ENCODE peak calls at places on chromosomes 5 and 9, in ten cellular contexts. C is colonic mucosa, P is neural progenitor cell, K is psoas muscle, J is lower lobe of right lung, Y is uterus, R is endodermal cell, A is IMR-90, B is adrenal gland, L is H1. E is an unnamed sample. For H3K36me3, the result is how much of the 10 kb centered on the place peaks cover.

GRCh38 chr9:90005388-90005787 is 400.6 kb downstream of the GADD45G start:
- DNase-seq in C (no peak), P (no peak), K (no peak), J (no peak), Y (no peak), R (no peak), A (no peak), B (no peak), L (no peak), E (no peak)

GRCh38 chr9:131485728-131486381 is 16.9 kb upstream of the POMT1 start:
- DNase-seq in C (no peak), P (no peak), K (no peak), J (peak), Y (no peak), R (no peak), A (no peak), B (no peak), L (no peak), E (no peak)

GRCh38 chr9:18228101-18228500 is 245.9 kb upstream of the ADAMTSL1 start:
- DNase-seq in C (no peak), P (no peak), K (no peak), J (no peak), Y (no peak), R (no peak), A (no peak), B (no peak), L (no peak), E (no peak)

GRCh38 chr5:93018461-93018860 is 562.6 kb downstream of the NR2F1-AS1 start:
- DNase-seq in C (no peak), P (no peak), K (no peak), J (no peak), Y (no peak), R (no peak), A (peak), B (no peak), L (no peak), E (no peak)

GRCh38 chr9:7186175-7186574 is 428.4 kb downstream of the KDM4C start:
- DNase-seq in C (peak), P (peak), K (no peak), J (no peak), Y (no peak), R (peak), A (peak), B (no peak), L (no peak), E (no peak)

GRCh38 chr5:164360589-164360988 is 855.2 kb downstream of the MAT2B start:
- DNase-seq in C (no peak), P (no peak), K (no peak), J (no peak), Y (no peak), R (no peak), A (peak), B (no peak), L (no peak), E (no peak)

GRCh38 chr9:31030741-31031202 is 1353.7 kb upstream of the ACO1 start:
- DNase-seq in C (no peak), P (peak), K (no peak), J (no peak), Y (no peak), R (peak), A (no peak), B (no peak), L (no peak), E (no peak)

GRCh38 chr9:93463638-93464248 is 10.4 kb upstream of the FAM120AOS start:
- DNase-seq in C (no peak), P (no peak), K (no peak), J (no peak), Y (no peak), R (no peak), A (no peak), B (no peak), L (no peak), E (no peak)

GRCh38 chr9:37953775-37954437 is 50.0 kb upstream of the SLC25A51 start:
- DNase-seq in C (no peak), P (no peak), K (peak), J (peak), Y (peak), R (no peak), A (peak), B (peak), L (no peak), E (peak)

GRCh38 chr5:57482671-57483106 is at the start of gene ACTBL2:
- DNase-seq in C (no peak), P (no peak), K (no peak), J (no peak), Y (no peak), R (no peak), A (peak), B (no peak), L (no peak), E (peak)

GRCh38 chr9:114141553-114142548 is 13.5 kb upstream of the COL27A1 start:
- DNase-seq in C (no peak), P (no peak), K (no peak), J (no peak), Y (peak), R (no peak), A (peak), B (peak), L (no peak), E (no peak)

GRCh38 chr9:15401266-15401665 is 21.4 kb upstream of the SNAPC3 start:
- DNase-seq in C (no peak), P (no peak), K (no peak), J (no peak), Y (no peak), R (no peak), A (peak), B (no peak), L (no peak), E (no peak)

GRCh38 chr5:88734983-88735382 is 148.0 kb downstream of the MEF2C start:
- DNase-seq in C (no peak), P (no peak), K (no peak), J (no peak), Y (no peak), R (no peak), A (no peak), B (no peak), L (no peak), E (no peak)

GRCh38 chr5:143311955-143312354 is 91.5 kb downstream of the NR3C1 start:
- DNase-seq in C (no peak), P (no peak), K (no peak), J (no peak), Y (no peak), R (no peak), A (peak), B (no peak), L (no peak), E (peak)

GRCh38 chr5:9047932-9048331 is 497.9 kb downstream of the SEMA5A start:
- DNase-seq in C (no peak), P (no peak), K (no peak), J (no peak), Y (no peak), R (no peak), A (no peak), B (no peak), L (no peak), E (no peak)

GRCh38 chr9:4086119-4087088 is 213.5 kb downstream of the GLIS3 start:
- DNase-seq in C (no peak), P (no peak), K (no peak), J (no peak), Y (no peak), R (no peak), A (peak), B (no peak), L (no peak), E (no peak)

GRCh38 chr5:127885176-127885575 is 182.0 kb downstream of the CCDC192 start:
- DNase-seq in C (peak), P (no peak), K (no peak), J (no peak), Y (no peak), R (no peak), A (no peak), B (no peak), L (no peak), E (no peak)

GRCh38 chr9:18922161-18922910 is 110.7 kb downstream of the SAXO1 start:
- DNase-seq in C (no peak), P (no peak), K (no peak), J (no peak), Y (no peak), R (no peak), A (no peak), B (no peak), L (no peak), E (no peak)

GRCh38 chr9:37908698-37909186 is 4.8 kb upstream of the SLC25A51 start:
- DNase-seq in C (peak), P (no peak), K (no peak), J (no peak), Y (no peak), R (no peak), A (peak), B (peak), L (no peak), E (peak)

GRCh38 chr9:127937383-127938297 is at the start of gene DPM2:
- DNase-seq in C (peak), P (peak), K (peak), J (peak), Y (peak), R (peak), A (peak), B (peak), L (peak), E (no peak)

GRCh38 chr5:149485655-149486615 is 65.3 kb downstream of the CSNK1A1 start:
- DNase-seq in C (peak), P (no peak), K (peak), J (peak), Y (peak), R (no peak), A (peak), B (peak), L (no peak), E (peak)

GRCh38 chr5:170312666-170313065 is 15.1 kb upstream of the LCP2 start:
- DNase-seq in C (no peak), P (no peak), K (no peak), J (no peak), Y (no peak), R (no peak), A (peak), B (peak), L (no peak), E (no peak)

GRCh38 chr9:129338701-129339445 is 160.8 kb upstream of the IER5L start:
- DNase-seq in C (no peak), P (no peak), K (no peak), J (no peak), Y (no peak), R (no peak), A (peak), B (no peak), L (no peak), E (no peak)

GRCh38 chr5:140568664-140569063 is 4.0 kb downstream of the SLC35A4 start:
- DNase-seq in C (no peak), P (no peak), K (no peak), J (no peak), Y (no peak), R (no peak), A (no peak), B (peak), L (no peak), E (no peak)

GRCh38 chr5:139306628-139307379 is 13.3 kb downstream of the MATR3 start:
- DNase-seq in C (no peak), P (no peak), K (no peak), J (no peak), Y (no peak), R (no peak), A (no peak), B (no peak), L (no peak), E (no peak)

GRCh38 chr9:6680797-6681146 is 35.2 kb upstream of the GLDC start:
- DNase-seq in C (peak), P (peak), K (peak), J (peak), Y (peak), R (no peak), A (peak), B (peak), L (no peak), E (no peak)

GRCh38 chr5:28488752-28489151 is 1450.4 kb upstream of the CDH9 start:
- DNase-seq in C (no peak), P (no peak), K (no peak), J (no peak), Y (no peak), R (no peak), A (no peak), B (no peak), L (no peak), E (no peak)

GRCh38 chr9:80968611-80969010 is 720.7 kb downstream of the TLE1 start:
- DNase-seq in C (no peak), P (no peak), K (no peak), J (no peak), Y (no peak), R (no peak), A (peak), B (no peak), L (no peak), E (no peak)

DNA sequence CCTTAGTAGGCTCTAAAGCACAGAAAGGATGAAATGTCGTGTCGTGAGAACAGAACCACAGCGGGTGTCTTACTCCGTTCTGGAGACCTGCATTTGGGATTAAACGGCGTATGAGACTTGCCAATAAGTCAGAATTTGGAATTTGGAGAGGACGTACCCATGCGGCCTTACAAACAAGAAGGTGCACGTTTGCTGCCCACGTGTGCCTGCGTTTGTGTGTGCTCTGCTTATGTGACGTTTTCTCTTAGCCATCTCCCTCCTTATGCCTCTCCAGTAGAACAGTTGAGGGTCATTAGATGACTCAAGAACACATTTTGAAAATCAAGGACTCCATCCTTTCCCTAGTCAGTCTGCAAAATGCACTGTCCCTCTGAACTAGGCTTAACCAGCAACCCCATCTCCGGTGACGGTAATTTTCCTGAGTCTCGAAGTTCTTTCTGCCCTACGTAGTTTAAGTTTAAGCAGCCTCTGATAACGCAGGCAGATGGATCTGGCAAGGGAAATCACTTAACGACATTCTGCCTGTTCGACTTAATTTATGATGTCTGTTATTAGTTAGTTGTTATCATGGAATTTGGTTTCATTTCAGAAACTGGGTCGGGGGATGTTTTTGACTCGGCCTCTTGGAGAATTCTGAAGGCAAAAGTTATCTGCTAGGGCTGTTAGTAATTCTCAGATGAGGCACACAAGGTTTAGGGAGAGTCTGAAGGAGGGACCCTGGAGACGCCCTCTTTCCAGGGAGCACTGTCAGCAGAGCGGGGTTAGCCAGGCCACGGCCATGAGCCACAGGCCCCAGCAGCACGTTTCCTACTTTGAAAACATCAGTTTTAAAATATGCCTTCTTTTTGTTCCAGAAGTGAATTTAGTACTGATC is 171.3 kb upstream of the OTULINL start:
- DNase-seq in C (no peak), P (no peak), K (no peak), J (no peak), Y (peak), R (no peak), A (no peak), B (no peak), L (no peak), E (no peak)
- H3K4me3 ChIP-seq in C (no peak), P (no peak), K (no peak), J (no peak), Y (no peak), R (no peak), A (no peak), B (no peak), L (no peak), E (no peak)

DNA sequence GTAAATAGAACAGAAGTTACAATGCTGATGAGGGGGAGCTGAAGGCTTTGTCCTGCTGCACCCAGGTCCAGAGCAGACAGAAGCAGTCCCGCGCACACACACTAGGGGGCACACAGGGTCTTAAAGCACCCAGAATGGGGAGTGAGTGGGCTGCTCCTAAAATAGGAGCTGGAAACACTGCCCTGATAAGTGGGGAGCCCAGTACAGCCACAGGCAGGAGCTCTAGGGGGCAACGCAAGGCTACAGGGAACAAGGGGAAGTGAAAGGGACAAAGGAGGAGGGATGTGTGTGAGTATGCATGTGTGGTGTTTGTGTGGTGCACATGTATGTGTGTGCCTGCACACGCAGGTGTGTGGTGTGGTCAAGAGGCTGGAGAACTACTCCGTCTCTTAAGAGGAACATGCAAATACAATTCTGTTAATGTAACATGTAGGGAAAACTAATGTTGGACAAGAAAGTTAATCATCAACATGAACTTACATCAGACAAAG is 191.5 kb downstream of the ROR2 start:
- DNase-seq in C (peak), P (peak), K (no peak), J (no peak), Y (no peak), R (peak), A (peak), B (peak), L (peak), E (no peak)
- TF ChIP-seq CTCF in C (peak), P (peak), K (no peak), J (peak), Y (peak), R (peak), A (peak), B (peak), L (peak), E (peak)

GRCh38 chr9:121184463-121184862 is 17.2 kb downstream of the RAB14 start:
- DNase-seq in C (no peak), P (no peak), K (no peak), J (no peak), Y (no peak), R (no peak), A (no peak), B (no peak), L (no peak), E (no peak)

GRCh38 chr9:121185178-121185745 is 16.4 kb downstream of the RAB14 start:
- DNase-seq in C (no peak), P (no peak), K (no peak), J (no peak), Y (no peak), R (no peak), A (no peak), B (no peak), L (no peak), E (no peak)

GRCh38 chr9:121182437-121182836 is 19.2 kb downstream of the RAB14 start:
- DNase-seq in C (no peak), P (no peak), K (no peak), J (no peak), Y (no peak), R (no peak), A (no peak), B (no peak), L (no peak), E (no peak)

GRCh38 chr9:121183666-121184423 is 17.8 kb downstream of the RAB14 start:
- DNase-seq in C (no peak), P (no peak), K (no peak), J (no peak), Y (no peak), R (no peak), A (no peak), B (no peak), L (no peak), E (no peak)

GRCh38 chr9:121182976-121183375 is 18.7 kb downstream of the RAB14 start:
- DNase-seq in C (no peak), P (no peak), K (no peak), J (no peak), Y (no peak), R (no peak), A (no peak), B (no peak), L (no peak), E (no peak)
- H3K36me3 ChIP-seq in C (under half), P (under half), K (half or more), J (half or more), Y (under half), R (half or more), A (under half), B (under half), L (under half), E (under half)

GRCh38 chr5:112709416-112709815 is 28.3 kb upstream of the APC start:
- DNase-seq in C (no peak), P (no peak), K (no peak), J (no peak), Y (no peak), R (no peak), A (no peak), B (no peak), L (no peak), E (no peak)

GRCh38 chr5:112707187-112708179 is 30.2 kb upstream of the APC start:
- DNase-seq in C (peak), P (peak), K (peak), J (peak), Y (peak), R (peak), A (peak), B (peak), L (peak), E (peak)

GRCh38 chr5:112706446-112707016 is 31.2 kb upstream of the APC start:
- DNase-seq in C (no peak), P (no peak), K (no peak), J (no peak), Y (no peak), R (no peak), A (no peak), B (no peak), L (no peak), E (no peak)

GRCh38 chr5:112703866-112704820 is 33.5 kb upstream of the APC start:
- DNase-seq in C (no peak), P (no peak), K (no peak), J (no peak), Y (no peak), R (no peak), A (peak), B (no peak), L (no peak), E (no peak)
- H3K4me3 ChIP-seq in C (no peak), P (no peak), K (no peak), J (no peak), Y (no peak), R (no peak), A (no peak), B (no peak), L (no peak), E (no peak)

GRCh38 chr5:151288180-151288579 is 15.4 kb downstream of the SLC36A3 start:
- DNase-seq in C (no peak), P (no peak), K (no peak), J (no peak), Y (no peak), R (peak), A (no peak), B (no peak), L (no peak), E (no peak)
- TF ChIP-seq CTCF in C (no peak), P (no peak), K (no peak), J (no peak), Y (no peak), R (peak), A (no peak), B (no peak), L (peak), E (no peak)

GRCh38 chr5:32249668-32250067 is 63.1 kb downstream of the MTMR12 start:
- DNase-seq in C (no peak), P (no peak), K (no peak), J (no peak), Y (no peak), R (no peak), A (no peak), B (no peak), L (no peak), E (no peak)

GRCh38 chr5:32244017-32244416 is 68.7 kb downstream of the MTMR12 start:
- DNase-seq in C (no peak), P (no peak), K (no peak), J (no peak), Y (no peak), R (peak), A (no peak), B (no peak), L (no peak), E (no peak)

GRCh38 chr5:32241034-32241783 is 67.1 kb upstream of the GOLPH3 start:
- DNase-seq in C (no peak), P (no peak), K (no peak), J (no peak), Y (no peak), R (no peak), A (no peak), B (no peak), L (no peak), E (no peak)

GRCh38 chr5:32245742-32246141 is 67.0 kb downstream of the MTMR12 start:
- DNase-seq in C (no peak), P (no peak), K (no peak), J (no peak), Y (no peak), R (no peak), A (no peak), B (no peak), L (no peak), E (no peak)
- H3K36me3 ChIP-seq in C (under half), P (under half), K (half or more), J (half or more), Y (under half), R (half or more), A (under half), B (under half), L (half or more), E (under half)

GRCh38 chr5:133458435-133458834 is 153.9 kb downstream of the FSTL4 start:
- DNase-seq in C (no peak), P (no peak), K (no peak), J (no peak), Y (no peak), R (no peak), A (no peak), B (no peak), L (no peak), E (no peak)

GRCh38 chr5:133457956-133458355 is 154.4 kb downstream of the FSTL4 start:
- DNase-seq in C (no peak), P (no peak), K (no peak), J (no peak), Y (no peak), R (no peak), A (no peak), B (no peak), L (no peak), E (no peak)

GRCh38 chr5:133460172-133460758 is 152.1 kb downstream of the FSTL4 start:
- DNase-seq in C (no peak), P (peak), K (no peak), J (no peak), Y (no peak), R (peak), A (no peak), B (no peak), L (peak), E (no peak)

GRCh38 chr5:133459474-133460155 is 152.7 kb downstream of the FSTL4 start:
- DNase-seq in C (no peak), P (no peak), K (no peak), J (no peak), Y (no peak), R (peak), A (no peak), B (no peak), L (no peak), E (no peak)

GRCh38 chr5:133461796-133462516 is 150.4 kb downstream of the FSTL4 start:
- DNase-seq in C (no peak), P (no peak), K (no peak), J (no peak), Y (no peak), R (no peak), A (no peak), B (no peak), L (no peak), E (no peak)
- H3K4me3 ChIP-seq in C (no peak), P (no peak), K (no peak), J (no peak), Y (no peak), R (no peak), A (no peak), B (no peak), L (no peak), E (no peak)

GRCh38 chr5:179974946-179975712 is 67.4 kb upstream of the TBC1D9B start:
- DNase-seq in C (peak), P (peak), K (no peak), J (peak), Y (no peak), R (peak), A (no peak), B (no peak), L (peak), E (no peak)
- TF ChIP-seq CTCF in C (peak), P (peak), K (peak), J (peak), Y (peak), R (peak), A (peak), B (peak), L (peak), E (peak)